ENCODE peak calls at places on chromosomes 4 and X, in six cellular contexts. S is NCI-H1092; P is ovary; N is aorta; I is activated naive CD8-positive, alpha-beta T cell treated with anti-CD3 and anti-CD28 coated beads, Interleukin-2, amount 50 U/mL, for 24 hours; G is T-helper 17 cell. H is an unnamed sample.

GRCh38 chrX:10106801-10107200 is 50.0 kb upstream of the CLCN4 start:
- DNase-seq in S (no peak), P (no peak), N (no peak), I (no peak), G (peak), H (peak)

GRCh38 chrX:15497865-15498264 is 2.7 kb upstream of the BMX start:
- DNase-seq in S (peak), P (peak), N (no peak), I (peak), G (peak), H (peak)

GRCh38 chr4:181150173-181150572 is 1093.0 kb upstream of the TENM3 start:
- DNase-seq in S (peak), P (no peak), N (no peak), I (no peak), G (no peak), H (no peak)

GRCh38 chr4:181908168-181908567 is 335.0 kb upstream of the TENM3 start:
- DNase-seq in S (no peak), P (no peak), N (no peak), I (no peak), G (no peak), H (no peak)

GRCh38 chrX:53918697-53919096 is 125.6 kb downstream of the PHF8 start:
- DNase-seq in S (no peak), P (no peak), N (no peak), I (no peak), G (no peak), H (no peak)

GRCh38 chr4:86810867-86811266 is 38.3 kb downstream of the SLC10A6 start:
- DNase-seq in S (no peak), P (no peak), N (no peak), I (no peak), G (no peak), H (no peak)

GRCh38 chr4:86218721-86219481 is 141.0 kb downstream of the MAPK10 start:
- DNase-seq in S (peak), P (no peak), N (no peak), I (no peak), G (no peak), H (no peak)

GRCh38 chrX:144683247-144683646 is 564.1 kb upstream of the SPANXN1 start:
- DNase-seq in S (no peak), P (no peak), N (no peak), I (no peak), G (no peak), H (no peak)

GRCh38 chr4:158238574-158238973 is 28.3 kb downstream of the TMEM144 start:
- DNase-seq in S (no peak), P (no peak), N (no peak), I (no peak), G (no peak), H (no peak)

GRCh38 chr4:85737254-85737653 is 262.3 kb downstream of the ARHGAP24 start:
- DNase-seq in S (no peak), P (no peak), N (no peak), I (no peak), G (no peak), H (no peak)

GRCh38 chr4:6270691-6271121 is 1.1 kb downstream of the WFS1 start:
- DNase-seq in S (no peak), P (peak), N (peak), I (no peak), G (no peak), H (no peak)

GRCh38 chr4:18616720-18617119 is 595.2 kb upstream of the LCORL start:
- DNase-seq in S (no peak), P (no peak), N (no peak), I (no peak), G (no peak), H (no peak)

GRCh38 chr4:88439161-88439760 is 17.7 kb upstream of the HERC5 start:
- DNase-seq in S (no peak), P (no peak), N (no peak), I (no peak), G (no peak), H (no peak)

GRCh38 chr4:77196866-77197265 is 39.9 kb downstream of the CCNG2 start:
- DNase-seq in S (no peak), P (no peak), N (no peak), I (no peak), G (no peak), H (no peak)

GRCh38 chrX:413322-414201 is 26.9 kb upstream of the PPP2R3B start:
- DNase-seq in S (no peak), P (no peak), N (peak), I (no peak), G (no peak), H (no peak)

GRCh38 chr4:6540879-6541278 is 34.1 kb upstream of the MAN2B2 start:
- DNase-seq in S (no peak), P (no peak), N (no peak), I (no peak), G (no peak), H (no peak)

GRCh38 chr4:152808670-152809069 is 28.9 kb downstream of the ARFIP1 start:
- DNase-seq in S (no peak), P (no peak), N (no peak), I (no peak), G (no peak), H (no peak)

GRCh38 chr4:8369426-8370105 is 71.0 kb downstream of the ACOX3 start:
- DNase-seq in S (no peak), P (no peak), N (no peak), I (no peak), G (no peak), H (no peak)

GRCh38 chr4:145786261-145786660 is 106.3 kb downstream of the C4orf51 start:
- DNase-seq in S (no peak), P (no peak), N (no peak), I (no peak), G (no peak), H (no peak)

GRCh38 chrX:41332408-41332987 is 1.5 kb upstream of the DDX3X start:
- DNase-seq in S (no peak), P (no peak), N (no peak), I (no peak), G (no peak), H (no peak)

GRCh38 chr4:19187709-19188108 is 1064.0 kb upstream of the SLIT2 start:
- DNase-seq in S (no peak), P (no peak), N (no peak), I (no peak), G (no peak), H (no peak)

GRCh38 chr4:4225915-4226605 is 669 bp downstream of the OTOP1 start:
- DNase-seq in S (no peak), P (no peak), N (no peak), I (no peak), G (no peak), H (no peak)

GRCh38 chrX:148865237-148865636 is 364.8 kb downstream of the AFF2 start:
- DNase-seq in S (no peak), P (no peak), N (no peak), I (no peak), G (no peak), H (no peak)

GRCh38 chr4:153467154-153467896 is 1.2 kb downstream of the TMEM131L start:
- DNase-seq in S (peak), P (peak), N (peak), I (peak), G (peak), H (no peak)

GRCh38 chrX:153667931-153668396 is 5.6 kb downstream of the PNCK start:
- DNase-seq in S (peak), P (peak), N (peak), I (peak), G (peak), H (peak)

GRCh38 chr4:186486172-186486571 is 69.2 kb downstream of the MTNR1A start:
- DNase-seq in S (no peak), P (no peak), N (no peak), I (no peak), G (no peak), H (no peak)

GRCh38 chrX:129139837-129140679 is 383.2 kb downstream of the SMARCA1 start:
- DNase-seq in S (peak), P (no peak), N (no peak), I (no peak), G (no peak), H (no peak)

GRCh38 chrX:54045563-54046228 is 1.4 kb upstream of the PHF8 start:
- DNase-seq in S (peak), P (no peak), N (no peak), I (no peak), G (no peak), H (no peak)

GRCh38 chr4:101944649-101945048 is 154.1 kb downstream of the BANK1 start:
- DNase-seq in S (no peak), P (no peak), N (no peak), I (no peak), G (no peak), H (no peak)

GRCh38 chrX:64204701-64205440 is 637 bp downstream of the AMER1 start:
- DNase-seq in S (no peak), P (peak), N (peak), I (peak), G (no peak), H (no peak)

H was measured in activated T-helper 1 cell treated with Interleukin-2 at 50 U/mL for 16 hours.